ENCODE peak calls at places on chromosomes 3 and 15, in four cellular contexts. B is HFFc6; G is progenitor cell of endocrine pancreas; H is central memory CD8-positive, alpha-beta T cell. W is an unnamed sample.

GRCh38 chr3:194206375-194206774 is 70.4 kb downstream of the HES1 start:
- DNase-seq in H (no peak), G (no peak), B (no peak), W (no peak)

GRCh38 chr15:64635486-64635815 is 139.9 kb downstream of the RBPMS2 start:
- DNase-seq in H (no peak), B (peak), G (no peak), W (no peak)

GRCh38 chr3:9911863-9912262 is 5.0 kb upstream of the IL17RC start:
- DNase-seq in B (no peak), H (no peak), G (no peak), W (no peak)

GRCh38 chr15:77191230-77191834 is 120.4 kb upstream of the TSPAN3 start:
- DNase-seq in H (no peak), G (no peak), B (no peak), W (no peak)

GRCh38 chr3:30511524-30512278 is 94.7 kb upstream of the TGFBR2 start:
- DNase-seq in B (peak), G (no peak), H (no peak), W (no peak)

GRCh38 chr15:55782901-55783300 is 39.9 kb upstream of the PRTG start:
- DNase-seq in H (no peak), G (no peak), B (no peak), W (no peak)

GRCh38 chr3:120567370-120568197 is 28.6 kb upstream of the NDUFB4 start:
- DNase-seq in B (peak), G (no peak), H (no peak), W (peak)

GRCh38 chr3:62365311-62366092 is 7.8 kb downstream of the FEZF2 start:
- DNase-seq in B (no peak), H (no peak), G (no peak), W (peak)

GRCh38 chr3:142445816-142446254 is 2.0 kb downstream of the XRN1 start:
- DNase-seq in H (no peak), G (no peak), B (peak), W (no peak)

GRCh38 chr3:69084668-69085542 is at the start of gene ARL6IP5:
- DNase-seq in G (peak), B (peak), H (peak), W (peak)

GRCh38 chr3:80439490-80439889 is 671.7 kb upstream of the ROBO1 start:
- DNase-seq in H (no peak), B (no peak), G (no peak), W (no peak)

GRCh38 chr3:134567605-134568004 is 81.7 kb downstream of the CEP63 start:
- DNase-seq in B (no peak), G (no peak), H (no peak), W (no peak)

GRCh38 chr3:127556565-127556964 is 34.0 kb downstream of the TPRA1 start:
- DNase-seq in G (no peak), B (no peak), H (no peak), W (no peak)

GRCh38 chr3:45024601-45025262 is 1.4 kb upstream of the CLEC3B start:
- DNase-seq in G (no peak), B (no peak), H (no peak), W (no peak)

GRCh38 chr3:160185711-160186110 is 39.5 kb upstream of the C3orf80 start:
- DNase-seq in G (no peak), H (no peak), B (no peak), W (no peak)

GRCh38 chr3:60633644-60634043 is 617.6 kb downstream of the FHIT start:
- DNase-seq in B (no peak), G (no peak), H (no peak), W (no peak)

GRCh38 chr15:87850916-87851315 is 405.6 kb downstream of the NTRK3 start:
- DNase-seq in H (no peak), G (no peak), B (no peak), W (no peak)

GRCh38 chr3:40333416-40333815 is 23.9 kb downstream of the EIF1B start:
- DNase-seq in B (no peak), H (no peak), G (no peak), W (no peak)

GRCh38 chr15:74375303-74375693 is 7.9 kb upstream of the CYP11A1 start:
- DNase-seq in G (peak), B (peak), H (peak), W (peak)

GRCh38 chr3:70757658-70758057 is 445.2 kb upstream of the MDFIC2 start:
- DNase-seq in H (no peak), B (no peak), G (no peak), W (no peak)

GRCh38 chr3:184284696-184285095 is 8.9 kb downstream of the ECE2 start:
- DNase-seq in B (peak), G (no peak), H (no peak), W (peak)

GRCh38 chr15:47961401-47962090 is 159.2 kb upstream of the SLC24A5 start:
- DNase-seq in B (no peak), H (no peak), G (no peak), W (no peak)

GRCh38 chr3:187016639-187017345 is 86.5 kb downstream of the ST6GAL1 start:
- DNase-seq in G (no peak), B (peak), H (no peak), W (no peak)

GRCh38 chr3:72346526-72346926 is 501.7 kb downstream of the SHQ1 start:
- DNase-seq in G (no peak), H (no peak), B (peak), W (no peak)

GRCh38 chr3:58628823-58629562 is 37.6 kb downstream of the FAM3D start:
- DNase-seq in H (no peak), G (no peak), B (peak), W (no peak)

GRCh38 chr3:62013931-62014330 is 359.4 kb downstream of the FEZF2 start:
- DNase-seq in B (no peak), G (no peak), H (no peak), W (no peak)

GRCh38 chr3:14548321-14548729 is 8.2 kb upstream of the GRIP2 start:
- DNase-seq in G (peak), B (peak), H (no peak), W (peak)

GRCh38 chr15:31324739-31325431 is 1.8 kb upstream of the KLF13 start:
- DNase-seq in H (no peak), G (no peak), B (no peak), W (no peak)

GRCh38 chr3:156176048-156176447 is 55.7 kb downstream of the KCNAB1 start:
- DNase-seq in H (no peak), G (no peak), B (no peak), W (no peak)

GRCh38 chr3:66039590-66039887 is 821 bp upstream of the MAGI1 start:
- DNase-seq in G (peak), H (no peak), B (no peak), W (peak)

GRCh38 chr3:15512173-15512572 is 9.3 kb downstream of the COLQ start:
- DNase-seq in G (no peak), B (peak), H (no peak), W (no peak)

W was measured in HAP-1.